ENCODE peak calls at places on chromosomes 4 and X, in eight cellular contexts. S, Z, R, B, U, F, Q and I are unnamed samples.
A peak's percentile ranks its signal among the peaks of the same experiment; 100 is the strongest.

GRCh38 chrX:40153335-40154221 is 55.8 kb upstream of the BCOR start:
- DNase-seq in S (peak; percentile 64), B (peak; percentile 35), F (peak; percentile 73), Q (no peak), Z (no peak), U (peak; percentile 77), R (peak; percentile 58), I (no peak)

GRCh38 chr4:108988514-108989195 is 225.8 kb upstream of the ETNPPL start:
- DNase-seq in F (no peak), S (no peak), U (no peak), Z (no peak), Q (peak; percentile 59), B (no peak), R (no peak), I (no peak)

GRCh38 chrX:74449322-74449936 is 28.1 kb downstream of the SLC16A2 start:
- DNase-seq in Z (no peak), F (no peak), U (no peak), R (no peak), S (no peak), B (no peak), Q (peak; percentile 6), I (no peak)

GRCh38 chrX:25084446-25084845 is 68.7 kb upstream of the ARX start:
- DNase-seq in B (no peak), F (no peak), Q (no peak), S (no peak), U (no peak), Z (no peak), R (no peak), I (no peak)

GRCh38 chrX:120144178-120144844 is 14.1 kb upstream of the RHOXF2 start:
- DNase-seq in R (peak; percentile 28), Z (no peak), Q (no peak), U (no peak), B (no peak), S (peak; percentile 35), F (no peak), I (no peak)

GRCh38 chrX:138504254-138504653 is 207.3 kb downstream of the FGF13 start:
- DNase-seq in S (no peak), F (no peak), R (no peak), Q (no peak), B (no peak), U (no peak), Z (no peak), I (no peak)

GRCh38 chrX:118977424-118977823 is 3.0 kb downstream of the LONRF3 start:
- DNase-seq in U (no peak), Z (no peak), R (no peak), Q (no peak), F (no peak), S (no peak), B (no peak), I (no peak)

GRCh38 chr4:139606600-139607301 is 50.7 kb upstream of the SETD7 start:
- DNase-seq in R (no peak), U (no peak), F (no peak), B (peak; percentile 58), S (no peak), Z (no peak), Q (peak; percentile 70), I (no peak)

GRCh38 chr4:73859614-73860088 is 6.6 kb downstream of the PF4V1 start:
- DNase-seq in Q (peak; percentile 88), F (no peak), U (no peak), Z (no peak), B (no peak), R (no peak), S (no peak), I (no peak)

GRCh38 chr4:48906283-48907173 is at the start of gene OCIAD2:
- DNase-seq in U (peak; percentile 95), S (peak; percentile 65), R (peak; percentile 30), Q (no peak), Z (peak; percentile 70), F (peak; percentile 69), B (peak; percentile 64), I (peak; percentile 91)

GRCh38 chr4:155745984-155746383 is 12.8 kb upstream of the GUCY1B1 start:
- DNase-seq in R (no peak), S (no peak), Z (no peak), F (no peak), U (no peak), Q (peak; percentile 82), B (no peak), I (no peak)

GRCh38 chrX:15073313-15073712 is 196.6 kb downstream of the ASB9 start:
- DNase-seq in S (no peak), U (no peak), Z (peak; percentile 1), Q (no peak), R (no peak), B (no peak), F (no peak), I (no peak)

GRCh38 chrX:124862304-124862703 is 457.4 kb upstream of the TEX13C start:
- DNase-seq in Q (no peak), U (no peak), Z (no peak), B (no peak), R (no peak), S (no peak), F (no peak), I (no peak)

GRCh38 chr4:117417856-117418255 is 332.5 kb upstream of the TRAM1L1 start:
- DNase-seq in Z (no peak), R (no peak), S (no peak), B (no peak), Q (peak; percentile 51), F (no peak), U (no peak), I (no peak)

GRCh38 chr4:104747635-104748034 is 252.9 kb upstream of the CXXC4 start:
- DNase-seq in B (no peak), Z (no peak), F (no peak), U (no peak), S (no peak), Q (no peak), R (no peak), I (no peak)

GRCh38 chrX:13000311-13000811 is 25.5 kb downstream of the TMSB4X start:
- DNase-seq in Z (no peak), B (no peak), R (no peak), S (peak; percentile 58), Q (no peak), F (no peak), U (peak; percentile 77), I (no peak)

GRCh38 chrX:7746861-7747260 is 96.1 kb upstream of the VCX start:
- DNase-seq in Z (no peak), F (no peak), Q (no peak), U (no peak), R (no peak), S (no peak), B (no peak), I (no peak)

GRCh38 chr4:89773793-89774192 is 63.2 kb downstream of the SNCA start:
- DNase-seq in Q (no peak), B (no peak), R (no peak), Z (no peak), S (no peak), U (no peak), F (no peak), I (no peak)
- TF ChIP-seq POLR2A in Q (no peak), B (no peak), R (no peak), Z (no peak), S (no peak), U (no peak), F (no peak), I (no peak)

GRCh38 chr4:83490876-83491450 is 6.1 kb upstream of the ABRAXAS1 start:
- DNase-seq in Z (peak; percentile 33), Q (peak; percentile 18), R (no peak), F (no peak), S (no peak), U (peak; percentile 55), B (peak; percentile 49), I (no peak)
- TF ChIP-seq CTCF in Z (peak; percentile 67), Q (peak; percentile 65), R (peak; percentile 38), F (peak; percentile 36), S (peak; percentile 63), U (peak; percentile 60), B (peak; percentile 74), I (no peak)

GRCh38 chr4:20353646-20354045 is 101.9 kb downstream of the SLIT2 start:
- DNase-seq in S (no peak), Z (no peak), Q (no peak), R (no peak), U (no peak), B (no peak), F (no peak), I (no peak)

GRCh38 chr4:20359692-20360091 is 108.0 kb downstream of the SLIT2 start:
- DNase-seq in B (no peak), Z (no peak), R (no peak), U (no peak), F (no peak), S (no peak), Q (no peak), I (no peak)

GRCh38 chr4:20358110-20358509 is 106.4 kb downstream of the SLIT2 start:
- DNase-seq in U (no peak), R (no peak), F (no peak), Z (no peak), B (no peak), S (no peak), Q (no peak), I (no peak)

GRCh38 chr4:20354120-20354519 is 102.4 kb downstream of the SLIT2 start:
- DNase-seq in R (no peak), Z (no peak), B (no peak), U (no peak), S (no peak), Q (no peak), F (no peak), I (no peak)

DNA sequence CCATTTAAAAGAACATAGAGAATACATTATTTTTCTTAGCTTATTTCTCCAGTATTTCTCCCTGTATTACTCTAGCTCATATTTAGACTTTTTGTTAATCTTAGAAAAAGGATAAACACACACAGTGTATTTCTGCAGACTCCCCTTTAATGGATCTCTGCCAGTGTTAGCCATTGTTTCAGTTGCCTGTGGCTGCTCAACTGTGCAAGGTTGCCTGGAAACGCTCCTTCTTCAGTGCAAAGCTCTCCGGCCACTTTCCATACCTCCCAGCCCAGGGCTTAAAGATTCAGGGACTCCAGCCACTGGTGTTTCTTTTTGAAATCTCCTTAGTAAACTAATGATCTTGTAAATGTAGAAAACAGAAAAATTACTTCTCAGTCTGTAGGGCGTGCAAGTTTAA is 104.9 kb downstream of the SLIT2 start:
- DNase-seq in Z (peak; percentile 70), F (no peak), U (no peak), S (no peak), R (no peak), Q (no peak), B (no peak), I (no peak)
- H3K4me3 ChIP-seq in Z (no peak overlapping the region), F (no peak overlapping the region), U (no peak overlapping the region), S (no peak overlapping the region), R (no peak overlapping the region), Q (no peak overlapping the region), B (no peak overlapping the region), I (no peak overlapping the region)

DNA sequence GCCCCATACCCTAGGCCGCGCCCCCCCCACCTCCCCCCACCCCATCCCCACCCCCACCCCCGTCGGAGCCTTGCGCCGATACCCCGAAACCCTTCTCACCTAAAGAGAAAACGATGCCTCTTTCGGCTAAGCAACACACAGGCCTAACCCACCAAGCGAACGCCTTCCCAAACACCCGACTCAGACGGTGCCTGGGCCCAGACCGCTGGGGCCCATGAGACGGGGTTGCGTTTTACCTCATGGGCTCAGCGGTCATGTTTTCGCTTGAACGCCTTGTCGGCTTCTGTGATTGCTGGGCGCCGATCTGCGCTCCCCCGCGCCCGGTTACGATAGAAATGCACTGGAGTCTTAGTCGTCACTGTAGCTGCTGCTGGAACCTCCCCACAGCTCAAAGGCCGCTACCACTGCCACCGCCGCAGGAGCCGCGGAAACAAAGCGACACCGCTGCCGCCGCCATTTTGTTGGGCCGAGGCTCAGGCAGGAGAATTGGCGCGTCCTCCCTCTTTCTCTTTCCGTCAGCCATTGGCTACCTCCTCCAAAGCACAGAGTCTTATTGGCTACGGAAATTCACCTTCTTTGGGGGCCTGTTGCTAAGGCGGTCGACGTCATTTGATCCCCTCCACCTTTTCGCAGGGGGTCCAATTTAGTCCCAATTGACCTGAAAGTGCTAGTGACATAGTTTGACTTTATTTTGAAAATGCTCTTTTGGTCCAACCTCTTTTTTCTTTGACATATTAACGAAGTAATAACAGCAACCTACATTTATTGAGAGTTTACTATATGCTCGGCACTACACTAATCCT is at the start of gene ATRX:
- DNase-seq in U (peak; percentile 87), B (peak; percentile 87), F (peak; percentile 84), Q (peak; percentile 79), R (peak; percentile 61), S (peak; percentile 75), Z (peak; percentile 80), I (peak; percentile 93)
- TF ChIP-seq POLR2A in U (peak; percentile 50), B (peak; percentile 81), F (no peak), Q (peak; percentile 86), R (peak; percentile 33), S (peak; percentile 26), Z (peak; percentile 76), I (no peak)